ENCODE peak calls at places on chromosome 5, in five cellular contexts. One of them, this sample, is unnamed.

GRCh38 chr5:177594071-177594470 is 2.1 kb downstream of the TMED9 start:
- DNase-seq in pons: no peak
- DNase-seq in activated naive CD4-positive, alpha-beta T cell: no peak
- DNase-seq in cardiac muscle cell: no peak
- DNase-seq in NCI-H1105: no peak
- DNase-seq in this sample: peak; percentile 4

GRCh38 chr5:35145671-35146317 is 84.5 kb downstream of the PRLR start:
- DNase-seq in pons: no peak
- DNase-seq in activated naive CD4-positive, alpha-beta T cell: no peak
- DNase-seq in cardiac muscle cell: no peak
- DNase-seq in NCI-H1105: no peak
- DNase-seq in this sample: no peak

GRCh38 chr5:125914471-125914870 is 508.7 kb upstream of the GRAMD2B start:
- DNase-seq in pons: no peak
- DNase-seq in activated naive CD4-positive, alpha-beta T cell: no peak
- DNase-seq in cardiac muscle cell: no peak
- DNase-seq in NCI-H1105: no peak
- DNase-seq in this sample: no peak

GRCh38 chr5:168793844-168794837 is 215.0 kb upstream of the PANK3 start:
- DNase-seq in pons: peak; percentile 49
- DNase-seq in activated naive CD4-positive, alpha-beta T cell: no peak
- DNase-seq in cardiac muscle cell: no peak
- DNase-seq in NCI-H1105: no peak
- DNase-seq in this sample: peak; percentile 76

GRCh38 chr5:74839228-74839627 is 27.0 kb downstream of the FAM169A start:
- DNase-seq in pons: no peak
- DNase-seq in activated naive CD4-positive, alpha-beta T cell: no peak
- DNase-seq in cardiac muscle cell: no peak
- DNase-seq in NCI-H1105: no peak
- DNase-seq in this sample: no peak

GRCh38 chr5:62589504-62589903 is 10.9 kb downstream of the LRRC70 start:
- DNase-seq in pons: no peak
- DNase-seq in activated naive CD4-positive, alpha-beta T cell: no peak
- DNase-seq in cardiac muscle cell: no peak
- DNase-seq in NCI-H1105: no peak
- DNase-seq in this sample: no peak

GRCh38 chr5:15014809-15015208 is 143.2 kb upstream of the ANKH start:
- DNase-seq in pons: no peak
- DNase-seq in activated naive CD4-positive, alpha-beta T cell: no peak
- DNase-seq in cardiac muscle cell: no peak
- DNase-seq in NCI-H1105: no peak
- DNase-seq in this sample: no peak

GRCh38 chr5:173745123-173745522 is 128.7 kb upstream of the BOD1 start:
- DNase-seq in pons: no peak
- DNase-seq in activated naive CD4-positive, alpha-beta T cell: no peak
- DNase-seq in cardiac muscle cell: no peak
- DNase-seq in NCI-H1105: peak; percentile 44
- DNase-seq in this sample: no peak

GRCh38 chr5:127206320-127207113 is 84.1 kb upstream of the MEGF10 start:
- DNase-seq in pons: peak; percentile 15
- DNase-seq in activated naive CD4-positive, alpha-beta T cell: no peak
- DNase-seq in cardiac muscle cell: no peak
- DNase-seq in NCI-H1105: no peak
- DNase-seq in this sample: no peak

GRCh38 chr5:94025788-94026473 is 284.5 kb upstream of the POU5F2 start:
- DNase-seq in pons: no peak
- DNase-seq in activated naive CD4-positive, alpha-beta T cell: no peak
- DNase-seq in cardiac muscle cell: no peak
- DNase-seq in NCI-H1105: no peak
- DNase-seq in this sample: no peak

GRCh38 chr5:95958308-95959014 is 3.2 kb downstream of the ELL2 start:
- DNase-seq in pons: no peak
- DNase-seq in activated naive CD4-positive, alpha-beta T cell: no peak
- DNase-seq in cardiac muscle cell: no peak
- DNase-seq in NCI-H1105: no peak
- DNase-seq in this sample: no peak

GRCh38 chr5:178293400-178293799 is 60.8 kb upstream of the PHYKPL start:
- DNase-seq in pons: no peak
- DNase-seq in activated naive CD4-positive, alpha-beta T cell: no peak
- DNase-seq in cardiac muscle cell: no peak
- DNase-seq in NCI-H1105: no peak
- DNase-seq in this sample: peak; percentile 42

GRCh38 chr5:97000391-97000790 is 64.5 kb downstream of the LNPEP start:
- DNase-seq in pons: no peak
- DNase-seq in activated naive CD4-positive, alpha-beta T cell: no peak
- DNase-seq in cardiac muscle cell: no peak
- DNase-seq in NCI-H1105: no peak
- DNase-seq in this sample: no peak

GRCh38 chr5:32713396-32714381 is 2.6 kb downstream of the NPR3 start:
- DNase-seq in pons: no peak
- DNase-seq in activated naive CD4-positive, alpha-beta T cell: no peak
- DNase-seq in cardiac muscle cell: peak; percentile 30
- DNase-seq in NCI-H1105: no peak
- DNase-seq in this sample: peak; percentile 69

GRCh38 chr5:110002652-110003051 is 312.9 kb downstream of the MAN2A1 start:
- DNase-seq in pons: no peak
- DNase-seq in activated naive CD4-positive, alpha-beta T cell: no peak
- DNase-seq in cardiac muscle cell: no peak
- DNase-seq in NCI-H1105: no peak
- DNase-seq in this sample: peak; percentile 76

GRCh38 chr5:53369681-53370080 is 110.7 kb upstream of the FST start:
- DNase-seq in pons: no peak
- DNase-seq in activated naive CD4-positive, alpha-beta T cell: no peak
- DNase-seq in cardiac muscle cell: no peak
- DNase-seq in NCI-H1105: no peak
- DNase-seq in this sample: no peak

GRCh38 chr5:98321356-98321755 is 452.1 kb upstream of the RGMB start:
- DNase-seq in pons: no peak
- DNase-seq in activated naive CD4-positive, alpha-beta T cell: no peak
- DNase-seq in cardiac muscle cell: no peak
- DNase-seq in NCI-H1105: no peak
- DNase-seq in this sample: no peak

GRCh38 chr5:80487444-80487828 is 464 bp upstream of the FAM151B start:
- DNase-seq in pons: no peak
- DNase-seq in activated naive CD4-positive, alpha-beta T cell: no peak
- DNase-seq in cardiac muscle cell: no peak
- DNase-seq in NCI-H1105: no peak
- DNase-seq in this sample: no peak

GRCh38 chr5:123116757-123117156 is 27.7 kb downstream of the PRDM6 start:
- DNase-seq in pons: no peak
- DNase-seq in activated naive CD4-positive, alpha-beta T cell: no peak
- DNase-seq in cardiac muscle cell: no peak
- DNase-seq in NCI-H1105: no peak
- DNase-seq in this sample: no peak

GRCh38 chr5:164317676-164318075 is 812.3 kb downstream of the MAT2B start:
- DNase-seq in pons: no peak
- DNase-seq in activated naive CD4-positive, alpha-beta T cell: no peak
- DNase-seq in cardiac muscle cell: no peak
- DNase-seq in NCI-H1105: no peak
- DNase-seq in this sample: no peak

GRCh38 chr5:150604894-150605440 is 35.5 kb upstream of the SYNPO start:
- DNase-seq in pons: no peak
- DNase-seq in activated naive CD4-positive, alpha-beta T cell: no peak
- DNase-seq in cardiac muscle cell: no peak
- DNase-seq in NCI-H1105: no peak
- DNase-seq in this sample: no peak

GRCh38 chr5:41788800-41789395 is 81.3 kb downstream of the OXCT1 start:
- DNase-seq in pons: no peak
- DNase-seq in activated naive CD4-positive, alpha-beta T cell: no peak
- DNase-seq in cardiac muscle cell: no peak
- DNase-seq in NCI-H1105: no peak
- DNase-seq in this sample: no peak

GRCh38 chr5:168740055-168740820 is 161.1 kb upstream of the PANK3 start:
- DNase-seq in pons: no peak
- DNase-seq in activated naive CD4-positive, alpha-beta T cell: no peak
- DNase-seq in cardiac muscle cell: no peak
- DNase-seq in NCI-H1105: no peak
- DNase-seq in this sample: no peak

GRCh38 chr5:172418847-172419810 is 35.2 kb downstream of the SH3PXD2B start:
- DNase-seq in pons: no peak
- DNase-seq in activated naive CD4-positive, alpha-beta T cell: no peak
- DNase-seq in cardiac muscle cell: no peak
- DNase-seq in NCI-H1105: no peak
- DNase-seq in this sample: peak; percentile 89

GRCh38 chr5:88394531-88395185 is 126.0 kb upstream of the TMEM161B start:
- DNase-seq in pons: peak; percentile 83
- DNase-seq in activated naive CD4-positive, alpha-beta T cell: no peak
- DNase-seq in cardiac muscle cell: no peak
- DNase-seq in NCI-H1105: no peak
- DNase-seq in this sample: no peak

GRCh38 chr5:168908207-168908606 is 329.0 kb upstream of the PANK3 start:
- DNase-seq in pons: no peak
- DNase-seq in activated naive CD4-positive, alpha-beta T cell: no peak
- DNase-seq in cardiac muscle cell: no peak
- DNase-seq in NCI-H1105: no peak
- DNase-seq in this sample: no peak

GRCh38 chr5:132814441-132815294 is 1.6 kb downstream of the SOWAHA start:
- DNase-seq in pons: no peak
- DNase-seq in activated naive CD4-positive, alpha-beta T cell: no peak
- DNase-seq in cardiac muscle cell: no peak
- DNase-seq in NCI-H1105: no peak
- DNase-seq in this sample: no peak

GRCh38 chr5:1641560-1642166 is 117.9 kb upstream of the LPCAT1 start:
- DNase-seq in pons: peak; percentile 93
- DNase-seq in activated naive CD4-positive, alpha-beta T cell: peak; percentile 52
- DNase-seq in cardiac muscle cell: peak; percentile 91
- DNase-seq in NCI-H1105: peak; percentile 51
- DNase-seq in this sample: peak; percentile 90

This sample was measured in sigmoid colon.